ENCODE peak calls at places on chromosomes 12 and 14, in nine cellular contexts. C is NCI-H2171 treated with DMSO at 0.1 percent for 48 hours; L is LHCN-M2; G is skeletal muscle cell; N is activated naive CD4-positive, alpha-beta T cell; I is fibroblast of the aortic adventitia; Q is HT1080; J is activated CD8-positive, alpha-beta memory T cell treated with anti-CD3 and anti-CD28 coated beads for 4 hours; W is T-helper 2 cell treated with Interferon-gamma antibody and Interleukin-4, amounts not matched to agents 5 μg/mL and 100 μg/mL, for 36 hours. V is an unnamed sample.

GRCh38 chr12:111161898-111162297 is 207.0 kb downstream of the PHETA1 start:
- DNase-seq in G (no peak), C (no peak), W (no peak), Q (no peak), L (no peak), N (no peak), J (no peak), I (no peak), V (no peak)

GRCh38 chr12:63845726-63846125 is 1.2 kb downstream of the SRGAP1 start:
- DNase-seq in C (no peak), Q (peak), W (no peak), L (peak), G (no peak), N (no peak), I (peak), J (no peak), V (no peak)

GRCh38 chr12:88083634-88084033 is 54.4 kb upstream of the C12orf50 start:
- DNase-seq in C (no peak), N (no peak), L (no peak), I (no peak), G (no peak), J (no peak), Q (no peak), W (no peak), V (no peak)

GRCh38 chr12:2804390-2805145 is 7.9 kb upstream of the ITFG2 start:
- DNase-seq in J (no peak), N (no peak), L (no peak), I (peak), C (peak), W (no peak), G (peak), Q (peak), V (no peak)

GRCh38 chr14:53110103-53110502 is 43.0 kb downstream of the DDHD1 start:
- DNase-seq in C (no peak), I (no peak), G (no peak), Q (no peak), W (no peak), L (no peak), N (no peak), J (no peak), V (no peak)

GRCh38 chr14:104816678-104816945 is 15.7 kb downstream of the ZBTB42 start:
- DNase-seq in L (no peak), J (no peak), I (no peak), G (no peak), N (no peak), W (no peak), Q (no peak), C (no peak), V (no peak)

GRCh38 chr14:30193791-30194407 is 266.3 kb upstream of the PRKD1 start:
- DNase-seq in W (no peak), I (peak), N (no peak), Q (no peak), L (peak), C (no peak), G (peak), J (no peak), V (no peak)

GRCh38 chr12:11863478-11863906 is 207.2 kb upstream of the BCL2L14 start:
- DNase-seq in N (no peak), Q (no peak), C (no peak), I (peak), G (no peak), W (no peak), J (no peak), L (no peak), V (no peak)

GRCh38 chr14:72812292-72812851 is 81.5 kb downstream of the DPF3 start:
- DNase-seq in L (no peak), W (no peak), I (no peak), G (no peak), Q (no peak), C (no peak), J (no peak), N (no peak), V (no peak)

GRCh38 chr14:92694807-92695206 is 53.6 kb downstream of the LGMN start:
- DNase-seq in N (no peak), G (no peak), Q (no peak), C (no peak), W (no peak), I (no peak), J (no peak), L (no peak), V (no peak)

GRCh38 chr12:52254965-52255751 is 19.3 kb upstream of the KRT86 start:
- DNase-seq in G (no peak), C (no peak), J (no peak), I (no peak), Q (no peak), W (no peak), N (no peak), L (no peak), V (no peak)

V was measured in activated gamma-delta T cell.